ENCODE peak calls at places on chromosomes 4 and X, in five cellular contexts. R is left colon; J is heart right ventricle; Z is B cell; A is activated CD4-positive, alpha-beta T cell treated with anti-CD3 and anti-CD28 coated beads, Interleukin-2, amount 10 ng/mL, durations not matched to agents 7 days and 5 days. D is an unnamed sample.

GRCh38 chr4:171983935-171984805 is 171.0 kb downstream of the GALNTL6 start:
- DNase-seq in R (no peak), J (no peak), Z (no peak), A (no peak), D (no peak)

GRCh38 chr4:37068580-37068979 is 176.0 kb upstream of the NWD2 start:
- DNase-seq in R (peak; percentile 7), J (no peak), Z (no peak), A (no peak), D (no peak)

GRCh38 chr4:182888894-182889293 is 28.3 kb downstream of the DCTD start:
- DNase-seq in R (no peak), J (no peak), Z (no peak), A (no peak), D (no peak)

GRCh38 chr4:81486502-81486901 is 14.8 kb upstream of the RASGEF1B start:
- DNase-seq in R (no peak), J (no peak), Z (no peak), A (no peak), D (no peak)

GRCh38 chr4:59818656-59819055 is 1381.5 kb upstream of the ADGRL3 start:
- DNase-seq in R (no peak), J (no peak), Z (no peak), A (peak; percentile 24), D (no peak)

GRCh38 chr4:99965674-99966350 is 15.7 kb upstream of the H2AZ1 start:
- DNase-seq in R (no peak), J (no peak), Z (no peak), A (peak; percentile 17), D (no peak)

GRCh38 chr4:128571747-128572146 is 237.8 kb upstream of the JADE1 start:
- DNase-seq in R (no peak), J (no peak), Z (no peak), A (no peak), D (peak; percentile 98)

GRCh38 chrX:155441097-155441496 is 17.3 kb downstream of the F8A3 start:
- DNase-seq in R (no peak), J (no peak), Z (no peak), A (no peak), D (no peak)

GRCh38 chr4:182932651-182933050 is 15.5 kb upstream of the DCTD start:
- DNase-seq in R (no peak), J (no peak), Z (no peak), A (no peak), D (no peak)

GRCh38 chr4:132982151-132982550 is 166.9 kb upstream of the PCDH10 start:
- DNase-seq in R (no peak), J (no peak), Z (no peak), A (no peak), D (no peak)

GRCh38 chr4:125316391-125316780 is 1.6 kb downstream of the FAT4 start:
- DNase-seq in R (peak; percentile 12), J (peak; percentile 39), Z (no peak), A (no peak), D (no peak)

GRCh38 chr4:113699772-113700171 is 61.8 kb downstream of the CAMK2D start:
- DNase-seq in R (no peak), J (no peak), Z (no peak), A (no peak), D (peak; percentile 65)

GRCh38 chr4:80500593-80500992 is 165.1 kb downstream of the CFAP299 start:
- DNase-seq in R (no peak), J (no peak), Z (no peak), A (peak; percentile 52), D (peak; percentile 4)

GRCh38 chrX:2391869-2392606 is 108.7 kb downstream of the DHRSX start:
- DNase-seq in R (no peak), J (no peak), Z (no peak), A (no peak), D (peak; percentile 93)

GRCh38 chr4:2804449-2804972 is 11.6 kb downstream of the SH3BP2 start:
- DNase-seq in R (peak; percentile 29), J (no peak), Z (no peak), A (no peak), D (no peak)

GRCh38 chr4:77636902-77637301 is 31.3 kb downstream of the CXCL13 start:
- DNase-seq in R (peak; percentile 70), J (no peak), Z (no peak), A (no peak), D (peak; percentile 75)

GRCh38 chrX:46837543-46838481 is 969 bp downstream of the RP2 start:
- DNase-seq in R (no peak), J (no peak), Z (no peak), A (peak; percentile 17), D (peak; percentile 40)

GRCh38 chr4:58209576-58209975 is 1099.4 kb upstream of the IGFBP7 start:
- DNase-seq in R (no peak), J (no peak), Z (no peak), A (no peak), D (no peak)

GRCh38 chrX:53223955-53224859 is 800 bp downstream of the KDM5C start:
- DNase-seq in R (peak; percentile 42), J (no peak), Z (no peak), A (peak; percentile 6), D (peak; percentile 52)

GRCh38 chr4:168880811-168881595 is 129.1 kb downstream of the CBR4 start:
- DNase-seq in R (no peak), J (no peak), Z (no peak), A (no peak), D (no peak)

GRCh38 chrX:107659768-107660167 is 31.5 kb downstream of the PRPS1 start:
- DNase-seq in R (no peak), J (no peak), Z (no peak), A (peak; percentile 25), D (peak; percentile 56)

GRCh38 chrX:129235903-129236302 is 287.4 kb downstream of the SMARCA1 start:
- DNase-seq in R (no peak), J (no peak), Z (no peak), A (no peak), D (no peak)

GRCh38 chr4:128468485-128468989 is 180.9 kb upstream of the PGRMC2 start:
- DNase-seq in R (peak; percentile 35), J (no peak), Z (no peak), A (no peak), D (peak; percentile 96)

GRCh38 chr4:46372878-46373277 is 17.1 kb downstream of the GABRA2 start:
- DNase-seq in R (no peak), J (no peak), Z (no peak), A (no peak), D (no peak)

GRCh38 chrX:40964008-40964407 is 121.2 kb upstream of the USP9X start:
- DNase-seq in R (no peak), J (no peak), Z (no peak), A (no peak), D (no peak)

GRCh38 chr4:165537028-165537648 is 158.3 kb downstream of the CPE start:
- DNase-seq in R (no peak), J (no peak), Z (no peak), A (no peak), D (peak; percentile 53)

GRCh38 chr4:101282076-101282844 is 65.1 kb downstream of the PPP3CA start:
- DNase-seq in R (no peak), J (no peak), Z (no peak), A (peak; percentile 24), D (no peak)

GRCh38 chr4:142475663-142476062 is 370.4 kb downstream of the INPP4B start:
- DNase-seq in R (no peak), J (no peak), Z (no peak), A (no peak), D (peak; percentile 28)

GRCh38 chrX:47351706-47352105 is 18.7 kb upstream of the ZNF157 start:
- DNase-seq in R (no peak), J (no peak), Z (no peak), A (no peak), D (peak; percentile 76)

GRCh38 chrX:118353081-118353850 is 7.4 kb downstream of the WDR44 start:
- DNase-seq in R (no peak), J (no peak), Z (no peak), A (no peak), D (no peak)

GRCh38 chrX:29042341-29042740 is 455.1 kb downstream of the IL1RAPL1 start:
- DNase-seq in R (no peak), J (no peak), Z (no peak), A (no peak), D (no peak)

GRCh38 chrX:134572816-134573682 is 85.2 kb downstream of the PLAC1 start:
- DNase-seq in R (no peak), J (no peak), Z (no peak), A (no peak), D (peak; percentile 51)

GRCh38 chrX:68909945-68910344 is 81.1 kb downstream of the EFNB1 start:
- DNase-seq in R (no peak), J (no peak), Z (no peak), A (no peak), D (no peak)

GRCh38 chr4:175935016-175935661 is 123.1 kb upstream of the GPM6A start:
- DNase-seq in R (no peak), J (no peak), Z (no peak), A (no peak), D (no peak)

GRCh38 chrX:11953615-11954014 is 184.7 kb upstream of the FRMPD4 start:
- DNase-seq in R (no peak), J (no peak), Z (no peak), A (no peak), D (peak; percentile 85)

GRCh38 chrX:104921606-104922205 is 298.8 kb downstream of the TEX13A start:
- DNase-seq in R (peak; percentile 13), J (no peak), Z (no peak), A (no peak), D (no peak)

GRCh38 chrX:31546130-31546529 is 474.3 kb upstream of the FTHL17 start:
- DNase-seq in R (no peak), J (no peak), Z (no peak), A (no peak), D (peak; percentile 88)

GRCh38 chrX:134172588-134173259 is 64.3 kb upstream of the CCDC160 start:
- DNase-seq in R (peak; percentile 14), J (peak; percentile 44), Z (peak; percentile 59), A (peak; percentile 56), D (peak; percentile 3)

GRCh38 chrX:48492293-48492910 is 16.4 kb upstream of the PORCN start:
- DNase-seq in R (no peak), J (no peak), Z (no peak), A (no peak), D (peak; percentile 69)